ENCODE peak calls at places on chromosomes 12 and 14, in four cellular contexts. One of them, this sample, is unnamed.

GRCh38 chr12:41277019-41277770 is 89.1 kb downstream of the PDZRN4 start:
- DNase-seq in T-helper 1 cell: no peak
- DNase-seq in RCC 7860: peak
- DNase-seq in immature natural killer cell: no peak
- DNase-seq in this sample: peak

GRCh38 chr12:95173392-95174251 is 43.6 kb downstream of the FGD6 start:
- DNase-seq in T-helper 1 cell: no peak
- DNase-seq in immature natural killer cell: no peak
- DNase-seq in RCC 7860: peak
- DNase-seq in this sample: no peak

GRCh38 chr12:98559666-98560065 is 33.8 kb upstream of the SLC25A3 start:
- DNase-seq in T-helper 1 cell: no peak
- DNase-seq in RCC 7860: no peak
- DNase-seq in immature natural killer cell: no peak
- DNase-seq in this sample: no peak

GRCh38 chr12:1630827-1631591 is 2.0 kb downstream of the WNT5B start:
- DNase-seq in T-helper 1 cell: no peak
- DNase-seq in immature natural killer cell: no peak
- DNase-seq in RCC 7860: no peak
- DNase-seq in this sample: no peak

GRCh38 chr14:56817396-56817921 is 7.2 kb upstream of the OTX2 start:
- DNase-seq in immature natural killer cell: no peak
- DNase-seq in RCC 7860: no peak
- DNase-seq in T-helper 1 cell: no peak
- DNase-seq in this sample: no peak

GRCh38 chr12:119711693-119712092 is 43.8 kb downstream of the PRKAB1 start:
- DNase-seq in T-helper 1 cell: no peak
- DNase-seq in immature natural killer cell: no peak
- DNase-seq in RCC 7860: no peak
- DNase-seq in this sample: no peak

GRCh38 chr12:46264057-46264456 is 4.8 kb downstream of the SLC38A1 start:
- DNase-seq in immature natural killer cell: no peak
- DNase-seq in T-helper 1 cell: no peak
- DNase-seq in RCC 7860: no peak
- DNase-seq in this sample: no peak

GRCh38 chr14:65961004-65961403 is 525.2 kb upstream of the CCDC196 start:
- DNase-seq in RCC 7860: no peak
- DNase-seq in T-helper 1 cell: peak
- DNase-seq in immature natural killer cell: peak
- DNase-seq in this sample: peak

GRCh38 chr12:113142173-113142885 is 6.8 kb upstream of the RASAL1 start:
- DNase-seq in T-helper 1 cell: no peak
- DNase-seq in RCC 7860: no peak
- DNase-seq in immature natural killer cell: no peak
- DNase-seq in this sample: no peak

GRCh38 chr12:108605690-108606406 is 8.0 kb upstream of the TMEM119 start:
- DNase-seq in T-helper 1 cell: no peak
- DNase-seq in RCC 7860: no peak
- DNase-seq in immature natural killer cell: no peak
- DNase-seq in this sample: no peak

GRCh38 chr12:1776139-1776975 is 44.0 kb upstream of the LRTM2 start:
- DNase-seq in T-helper 1 cell: no peak
- DNase-seq in immature natural killer cell: no peak
- DNase-seq in RCC 7860: peak
- DNase-seq in this sample: no peak

GRCh38 chr12:94269316-94269999 is 121.1 kb downstream of the PLXNC1 start:
- DNase-seq in RCC 7860: no peak
- DNase-seq in T-helper 1 cell: no peak
- DNase-seq in immature natural killer cell: no peak
- DNase-seq in this sample: no peak

GRCh38 chr14:75141967-75142366 is 15.1 kb upstream of the NEK9 start:
- DNase-seq in T-helper 1 cell: peak
- DNase-seq in immature natural killer cell: no peak
- DNase-seq in RCC 7860: no peak
- DNase-seq in this sample: peak

GRCh38 chr12:57261385-57261784 is 10.4 kb upstream of the STAC3 start:
- DNase-seq in immature natural killer cell: no peak
- DNase-seq in RCC 7860: no peak
- DNase-seq in T-helper 1 cell: no peak
- DNase-seq in this sample: no peak

GRCh38 chr12:92108651-92109050 is 37.0 kb downstream of the BTG1 start:
- DNase-seq in T-helper 1 cell: no peak
- DNase-seq in RCC 7860: no peak
- DNase-seq in immature natural killer cell: no peak
- DNase-seq in this sample: no peak